ENCODE peak calls at places on chromosomes 2 and 18, in seven cellular contexts. B is fibroblast of villous mesenchyme, A is IMR-90, Z is K562, D is MCF 10A, W is esophagus squamous epithelium, L is BJ. E is an unnamed sample.
A peak's percentile ranks its signal among the peaks of the same experiment; 100 is the strongest.

GRCh38 chr2:235551965-235552364 is 58.1 kb downstream of the AGAP1 start:
- DNase-seq in B (peak; percentile 56), A (peak; percentile 48), Z (peak; percentile 28), D (peak; percentile 70), W (no peak), L (no peak), E (peak; percentile 34)

GRCh38 chr2:219073413-219074129 is 12.8 kb upstream of the IHH start:
- DNase-seq in B (peak; percentile 80), A (peak; percentile 72), Z (peak; percentile 43), D (peak; percentile 57), W (no peak), L (no peak), E (peak; percentile 68)

GRCh38 chr2:176388886-176389285 is 119.6 kb downstream of the MTX2 start:
- DNase-seq in B (no peak), A (no peak), Z (no peak), D (peak; percentile 21), W (no peak), L (no peak), E (no peak)

GRCh38 chr18:58290059-58290747 is 246.2 kb downstream of the NEDD4L start:
- DNase-seq in B (peak; percentile 41), A (peak; percentile 80), Z (no peak), D (no peak), W (no peak), L (no peak), E (no peak)

GRCh38 chr2:65379721-65380171 is 52.7 kb downstream of the SPRED2 start:
- DNase-seq in B (no peak), A (no peak), Z (no peak), D (no peak), W (no peak), L (no peak), E (no peak)

GRCh38 chr18:13434854-13435253 is 216.3 kb downstream of the LDLRAD4 start:
- DNase-seq in B (no peak), A (no peak), Z (no peak), D (no peak), W (no peak), L (no peak), E (no peak)

GRCh38 chr2:9089831-9090230 is 86.3 kb upstream of the MBOAT2 start:
- DNase-seq in B (no peak), A (no peak), Z (no peak), D (peak; percentile 36), W (no peak), L (no peak), E (no peak)

GRCh38 chr2:174535757-174536703 is 49.2 kb upstream of the GPR155 start:
- DNase-seq in B (no peak), A (no peak), Z (no peak), D (no peak), W (no peak), L (no peak), E (peak; percentile 71)

GRCh38 chr18:66616523-66616983 is 12.7 kb upstream of the CDH19 start:
- DNase-seq in B (no peak), A (no peak), Z (no peak), D (peak; percentile 31), W (no peak), L (no peak), E (peak; percentile 40)

GRCh38 chr18:12394428-12394827 is 13.3 kb upstream of the PRELID3A start:
- DNase-seq in B (no peak), A (no peak), Z (no peak), D (peak; percentile 31), W (no peak), L (no peak), E (peak; percentile 29)
- TF ChIP-seq CTCF in B (peak; percentile 55), A (peak; percentile 40), Z (peak; percentile 34), D (peak; percentile 25), W (no peak), L (peak; percentile 60), E (peak; percentile 34)

GRCh38 chr18:56645415-56646016 is 5.6 kb upstream of the WDR7 start:
- DNase-seq in B (no peak), A (no peak), Z (no peak), D (peak; percentile 30), W (no peak), L (no peak), E (peak; percentile 37)
- TF ChIP-seq CTCF in B (peak; percentile 52), A (peak; percentile 44), Z (peak; percentile 59), D (peak; percentile 55), W (peak; percentile 27), L (peak; percentile 52), E (peak; percentile 52)

GRCh38 chr2:88187927-88188326 is 17.8 kb downstream of the THNSL2 start:
- DNase-seq in B (no peak), A (no peak), Z (peak; percentile 20), D (peak; percentile 37), W (no peak), L (no peak), E (peak; percentile 44)
- TF ChIP-seq CTCF in B (peak; percentile 31), A (peak; percentile 7), Z (peak; percentile 72), D (peak; percentile 22), W (peak; percentile 27), L (peak; percentile 6), E (peak; percentile 58)

DNA sequence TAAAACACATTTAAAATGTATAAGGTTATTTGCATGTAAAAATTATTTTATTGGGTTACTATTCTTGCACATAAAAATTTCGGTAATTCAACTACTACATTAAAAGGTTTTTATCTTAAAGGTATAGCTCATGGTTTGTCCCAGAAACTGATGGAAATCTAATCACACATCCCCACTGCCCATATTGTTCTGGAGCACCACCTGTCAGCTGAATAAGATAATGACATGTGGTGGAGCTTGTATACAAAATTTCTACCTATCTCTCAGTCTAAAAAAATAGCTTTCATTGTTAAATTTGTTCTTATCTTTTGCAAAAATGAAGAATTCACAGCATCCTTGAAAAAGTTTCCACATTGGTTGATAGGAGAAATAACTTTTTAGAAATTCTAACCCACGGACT is 18.3 kb downstream of the ERBB4 start:
- DNase-seq in B (no peak), A (no peak), Z (no peak), D (peak; percentile 12), W (no peak), L (no peak), E (peak; percentile 32)
- TF ChIP-seq CTCF in B (no peak), A (peak; percentile 15), Z (no peak), D (peak; percentile 25), W (no peak), L (peak; percentile 21), E (peak; percentile 51)

GRCh38 chr18:52288403-52289004 is 51.5 kb upstream of the DCC start:
- DNase-seq in B (no peak), A (no peak), Z (peak; percentile 4), D (peak; percentile 49), W (no peak), L (no peak), E (peak; percentile 64)
- TF ChIP-seq CTCF in B (no peak), A (peak; percentile 17), Z (peak; percentile 24), D (peak; percentile 86), W (no peak), L (peak; percentile 27), E (peak; percentile 87)

GRCh38 chr2:234496442-234496834 is 443 bp downstream of the ARL4C start:
- DNase-seq in B (no peak), A (no peak), Z (peak; percentile 54), D (peak; percentile 30), W (no peak), L (no peak), E (peak; percentile 43)

GRCh38 chr2:234495076-234495800 is 1.6 kb downstream of the ARL4C start:
- DNase-seq in B (peak; percentile 44), A (peak; percentile 44), Z (no peak), D (no peak), W (no peak), L (no peak), E (peak; percentile 13)

GRCh38 chr2:234495801-234496441 is 960 bp downstream of the ARL4C start:
- DNase-seq in B (peak; percentile 29), A (peak; percentile 32), Z (no peak), D (peak; percentile 11), W (no peak), L (no peak), E (peak; percentile 43)

GRCh38 chr2:234497592-234498023 is 727 bp upstream of the ARL4C start:
- DNase-seq in B (no peak), A (no peak), Z (no peak), D (no peak), W (no peak), L (no peak), E (no peak)

GRCh38 chr2:234496835-234497591 is at the start of gene ARL4C:
- DNase-seq in B (peak; percentile 82), A (peak; percentile 60), Z (peak; percentile 89), D (peak; percentile 65), W (no peak), L (no peak), E (peak; percentile 80)
- TF ChIP-seq CTCF in B (no peak), A (peak; percentile 17), Z (no peak), D (no peak), W (no peak), L (no peak), E (no peak)

DNA sequence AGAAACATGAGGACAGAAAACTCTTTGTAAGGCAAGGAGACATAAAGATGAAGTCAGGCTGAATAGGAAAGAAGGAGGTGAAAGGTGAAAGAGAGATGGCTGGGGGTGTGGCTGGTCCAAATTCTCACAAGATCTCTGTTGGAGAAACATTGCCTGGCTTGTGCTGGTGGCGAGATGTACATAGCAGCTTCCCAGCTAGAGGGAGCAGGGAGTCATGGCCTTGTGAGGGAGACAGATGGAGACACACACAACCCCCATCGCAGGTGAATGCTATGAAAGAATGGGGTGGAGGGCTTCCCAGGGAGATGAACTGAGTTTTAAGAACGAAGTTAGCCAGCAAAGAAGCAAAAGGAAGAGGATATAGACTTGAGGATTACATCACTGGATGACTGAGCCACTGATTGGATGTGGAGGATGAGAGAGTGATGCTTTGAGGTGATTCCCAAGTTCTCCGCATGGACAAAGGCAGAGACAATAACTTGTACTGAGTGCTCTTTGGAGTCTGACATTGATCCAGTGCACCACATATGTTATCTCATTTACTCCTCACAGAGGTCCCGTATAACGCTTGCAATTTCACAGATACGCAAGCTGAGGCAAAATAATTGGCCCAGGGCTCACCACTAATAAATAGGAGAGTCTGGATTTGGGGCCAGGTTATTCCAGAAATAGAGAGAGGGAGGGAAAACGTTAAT is 3.6 kb upstream of the EMX1 start:
- DNase-seq in B (no peak), A (no peak), Z (no peak), D (no peak), W (no peak), L (no peak), E (no peak)
- TF ChIP-seq CTCF in B (peak; percentile 14), A (no peak), Z (peak; percentile 2), D (no peak), W (no peak), L (peak; percentile 29), E (peak; percentile 33)

DNA sequence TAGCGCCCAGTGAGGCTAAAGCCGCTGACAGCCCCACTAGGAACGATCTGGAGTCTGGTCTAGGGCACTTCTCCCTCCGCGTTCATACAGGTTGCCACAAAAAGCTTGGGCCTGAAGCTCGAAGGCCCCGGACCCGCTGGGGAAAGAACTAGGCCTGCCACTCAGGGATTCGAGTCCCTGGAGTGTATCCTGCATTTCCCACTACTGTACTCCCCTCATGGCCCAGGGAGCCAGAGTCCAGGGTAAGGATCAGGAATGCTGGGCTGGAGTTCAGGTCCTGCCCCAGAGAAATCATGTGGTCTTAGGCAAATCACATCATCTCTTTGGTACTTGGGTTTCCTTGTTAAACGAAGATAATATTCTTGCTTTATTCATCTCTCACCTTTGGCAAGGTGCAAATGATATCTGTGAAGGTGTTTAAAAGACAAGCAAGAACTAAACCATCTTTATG is 1.4 kb upstream of the ZFP36L2 start:
- DNase-seq in B (no peak), A (peak; percentile 46), Z (no peak), D (no peak), W (no peak), L (no peak), E (peak; percentile 19)
- TF ChIP-seq CTCF in B (peak; percentile 42), A (no peak), Z (peak; percentile 59), D (no peak), W (no peak), L (peak; percentile 55), E (peak; percentile 42)

E was measured in epithelial cell of esophagus.